ENCODE peak calls at places on chromosomes 13 and 19, in six cellular contexts. P is tibial nerve, T is osteocyte, Q is adrenal gland, V is cardiac fibroblast, N is transverse colon. L is an unnamed sample.

GRCh38 chr13:104773775-104774174 is 1707.6 kb upstream of the SLC10A2 start:
- DNase-seq in T (no peak), P (no peak), Q (no peak), V (peak), N (no peak), L (no peak)

GRCh38 chr19:11247391-11247790 is 8.0 kb downstream of the ANGPTL8 start:
- DNase-seq in T (no peak), N (no peak), P (no peak), Q (peak), V (peak), L (no peak)

GRCh38 chr13:108120332-108120731 is 95.0 kb downstream of the LIG4 start:
- DNase-seq in V (no peak), P (no peak), N (no peak), T (no peak), Q (no peak), L (no peak)

GRCh38 chr19:8501547-8501946 is 893 bp downstream of the PRAM1 start:
- DNase-seq in Q (no peak), P (no peak), T (no peak), N (no peak), V (no peak), L (no peak)

GRCh38 chr13:75226755-75227435 is 255.1 kb downstream of the TBC1D4 start:
- DNase-seq in P (no peak), V (peak), Q (no peak), T (no peak), N (no peak), L (no peak)

GRCh38 chr13:45879666-45880065 is 28.1 kb upstream of the SIAH3 start:
- DNase-seq in T (no peak), Q (peak), N (peak), P (no peak), V (peak), L (no peak)

GRCh38 chr13:85582890-85583289 is 216.3 kb downstream of the SLITRK6 start:
- DNase-seq in Q (no peak), T (no peak), P (no peak), N (no peak), V (no peak), L (no peak)

GRCh38 chr19:10112895-10113591 is 1.6 kb downstream of the P2RY11 start:
- DNase-seq in N (peak), Q (peak), V (peak), T (no peak), P (no peak), L (no peak)

GRCh38 chr19:1237754-1238372 is at the start of gene CBARP:
- DNase-seq in T (no peak), V (no peak), P (no peak), N (no peak), Q (no peak), L (no peak)

GRCh38 chr19:39199025-39199424 is 2.3 kb downstream of the NCCRP1 start:
- DNase-seq in N (no peak), T (no peak), V (peak), Q (peak), P (no peak), L (no peak)

GRCh38 chr13:82962422-82962821 is 919.9 kb downstream of the SLITRK1 start:
- DNase-seq in T (no peak), Q (no peak), P (no peak), V (no peak), N (no peak), L (no peak)

GRCh38 chr19:12965017-12965811 is 4.2 kb upstream of the DAND5 start:
- DNase-seq in N (peak), Q (peak), P (peak), V (peak), T (peak), L (peak)

GRCh38 chr19:34241513-34242337 is 12.6 kb upstream of the GARRE1 start:
- DNase-seq in Q (peak), V (no peak), T (no peak), P (no peak), N (peak), L (no peak)

GRCh38 chr19:58033741-58034475 is at the start of gene ZSCAN1:
- DNase-seq in Q (peak), P (peak), V (peak), N (peak), T (peak), L (no peak)

L was measured in ascending aorta.